ENCODE peak calls at places on chromosomes 4 and X, in eight cellular contexts. K is stomach, P is spleen, O is endothelial cell of umbilical vein, Y is sigmoid colon, C is esophagus muscularis mucosa, M is HCT116, I is GM12892. N is an unnamed sample.

GRCh38 chr4:142404191-142404611 is 441.9 kb downstream of the INPP4B start:
- DNase-seq in C (no peak), Y (no peak), M (peak), I (no peak), O (peak), K (no peak), P (no peak), N (no peak)

GRCh38 chrX:11214346-11215190 is 78.6 kb upstream of the AMELX start:
- DNase-seq in O (no peak), K (no peak), I (no peak), P (peak), Y (no peak), C (no peak), M (no peak), N (no peak)

GRCh38 chr4:183722738-183723560 is 63.9 kb downstream of the TRAPPC11 start:
- DNase-seq in O (peak), I (peak), Y (peak), M (no peak), C (peak), P (peak), K (peak), N (peak)

GRCh38 chr4:184382189-184382846 is 92.0 kb downstream of the IRF2 start:
- DNase-seq in P (no peak), Y (no peak), M (no peak), K (no peak), I (no peak), O (peak), C (no peak), N (no peak)

GRCh38 chr4:135050086-135050717 is 848.6 kb upstream of the PABPC4L start:
- DNase-seq in K (no peak), M (no peak), C (no peak), O (no peak), P (no peak), I (no peak), Y (no peak), N (no peak)

GRCh38 chrX:149259241-149259640 is 245.9 kb downstream of the IDS start:
- DNase-seq in Y (no peak), O (no peak), P (no peak), C (no peak), I (no peak), K (no peak), M (no peak), N (no peak)

GRCh38 chr4:5469151-5469775 is 239.1 kb downstream of the EVC2 start:
- DNase-seq in Y (no peak), I (no peak), K (no peak), C (no peak), O (no peak), P (peak), M (no peak), N (no peak)

GRCh38 chrX:107970073-107970472 is 12.1 kb downstream of the TEX13B start:
- DNase-seq in Y (no peak), P (no peak), K (no peak), C (no peak), M (no peak), O (no peak), I (no peak), N (no peak)

GRCh38 chr4:157075811-157076577 is at the start of gene GLRB:
- DNase-seq in C (no peak), O (peak), Y (peak), K (no peak), M (no peak), I (no peak), P (peak), N (no peak)

GRCh38 chr4:56953680-56954520 is 23.5 kb downstream of the NOA1 start:
- DNase-seq in O (no peak), P (no peak), I (no peak), M (no peak), C (no peak), Y (no peak), K (no peak), N (no peak)

GRCh38 chrX:121254336-121254735 is 206.9 kb downstream of the GLUD2 start:
- DNase-seq in P (no peak), I (no peak), C (no peak), M (no peak), O (no peak), K (no peak), Y (no peak), N (no peak)

GRCh38 chr4:165580379-165580905 is 201.6 kb downstream of the CPE start:
- DNase-seq in I (no peak), C (no peak), Y (no peak), O (peak), K (no peak), P (no peak), M (peak), N (no peak)

GRCh38 chr4:102693266-102693850 is 67.4 kb downstream of the MANBA start:
- DNase-seq in O (no peak), M (no peak), Y (no peak), P (no peak), K (no peak), I (no peak), C (no peak), N (no peak)

GRCh38 chrX:134256684-134257083 is 19.7 kb downstream of the CCDC160 start:
- DNase-seq in I (no peak), O (no peak), K (no peak), Y (no peak), M (no peak), C (no peak), P (no peak), N (no peak)

GRCh38 chr4:19540859-19541258 is 710.8 kb upstream of the SLIT2 start:
- DNase-seq in P (no peak), K (no peak), Y (no peak), I (no peak), O (no peak), M (no peak), C (no peak), N (no peak)

GRCh38 chr4:168562021-168562691 is 65.3 kb downstream of the PALLD start:
- DNase-seq in Y (no peak), C (no peak), P (no peak), K (no peak), M (no peak), I (no peak), O (peak), N (no peak)

GRCh38 chr4:6727081-6727942 is 11.3 kb downstream of the BLOC1S4 start:
- DNase-seq in M (no peak), C (peak), K (no peak), O (no peak), I (no peak), P (peak), Y (no peak), N (no peak)

GRCh38 chr4:62717144-62717543 is 1517.0 kb downstream of the ADGRL3 start:
- DNase-seq in C (no peak), P (no peak), I (no peak), M (no peak), K (no peak), O (no peak), Y (no peak), N (no peak)

GRCh38 chrX:20378291-20378920 is 111.7 kb upstream of the RPS6KA3 start:
- DNase-seq in I (no peak), O (no peak), M (no peak), K (no peak), P (no peak), C (no peak), Y (no peak), N (no peak)

GRCh38 chr4:38983756-38984647 is 48.2 kb downstream of the TMEM156 start:
- DNase-seq in C (no peak), P (no peak), K (no peak), Y (no peak), I (no peak), M (no peak), O (no peak), N (no peak)

GRCh38 chrX:123013141-123013540 is 170.9 kb upstream of the GRIA3 start:
- DNase-seq in C (no peak), O (no peak), P (no peak), K (no peak), Y (no peak), M (no peak), I (no peak), N (no peak)

GRCh38 chr4:145438298-145438697 is 43.4 kb upstream of the SMAD1 start:
- DNase-seq in K (no peak), Y (no peak), M (no peak), P (no peak), I (no peak), C (no peak), O (no peak), N (no peak)

GRCh38 chr4:157128395-157128794 is 52.4 kb downstream of the GLRB start:
- DNase-seq in Y (no peak), P (no peak), I (no peak), K (no peak), O (peak), M (peak), C (no peak), N (no peak)

GRCh38 chr4:107825072-107825789 is 499 bp downstream of the SGMS2 start:
- DNase-seq in K (peak), I (peak), M (no peak), C (peak), Y (peak), P (no peak), O (peak), N (no peak)

DNA sequence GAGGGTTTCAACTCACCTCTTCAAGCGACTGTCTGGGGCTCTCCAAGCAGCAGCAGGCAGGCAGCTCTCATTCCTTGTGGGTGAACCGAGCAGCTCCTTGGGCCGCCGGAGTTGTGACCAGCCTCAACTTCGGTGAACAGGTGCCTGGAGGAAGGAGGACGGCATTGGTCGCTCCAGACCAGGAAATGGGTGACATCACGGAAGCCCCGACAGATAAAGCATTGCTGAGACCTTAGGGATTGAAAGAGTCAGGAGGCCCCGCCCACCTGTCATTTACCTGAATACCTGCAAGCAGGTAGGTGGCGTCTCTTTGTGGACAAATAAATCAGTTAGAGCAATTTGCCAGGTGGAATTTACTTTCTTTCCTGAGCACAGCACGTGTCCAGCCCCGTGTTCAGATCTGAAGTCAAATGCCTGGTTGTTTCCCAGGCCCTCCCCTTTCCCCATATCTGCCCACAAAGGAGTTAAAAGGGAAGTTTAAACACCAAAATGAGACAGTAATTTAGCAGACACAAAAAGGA is at the start of gene LNX1:
- DNase-seq in P (no peak), M (peak), I (no peak), K (peak), O (no peak), Y (no peak), C (peak), N (no peak)
- TF ChIP-seq POLR2AphosphoS5 in P (no peak), M (peak), I (no peak), K (peak), O (no peak), Y (no peak), C (no peak), N (no peak)

GRCh38 chr4:48779095-48779997 is 733 bp downstream of the FRYL start:
- DNase-seq in P (peak), O (peak), M (no peak), C (no peak), K (peak), Y (peak), I (peak), N (peak)

GRCh38 chr4:48780867-48781219 is 764 bp upstream of the FRYL start:
- DNase-seq in P (no peak), C (no peak), K (peak), Y (peak), M (no peak), I (no peak), O (peak), N (no peak)

GRCh38 chr4:48778431-48779094 is 1.5 kb downstream of the FRYL start:
- DNase-seq in C (no peak), M (no peak), K (no peak), O (peak), Y (no peak), I (no peak), P (no peak), N (no peak)

GRCh38 chr4:48781968-48782367 is 1.9 kb upstream of the FRYL start:
- DNase-seq in I (no peak), K (no peak), M (no peak), C (no peak), P (no peak), Y (no peak), O (no peak), N (no peak)

GRCh38 chr4:48779998-48780866 is at the start of gene FRYL:
- DNase-seq in Y (peak), M (peak), I (peak), K (peak), O (peak), C (peak), P (peak), N (peak)
- TF ChIP-seq POLR2A in Y (peak), M (peak), I (peak), K (no peak), O (peak), C (peak), P (peak), N (peak)

GRCh38 chr4:1248262-1249147 is at the start of gene CTBP1:
- DNase-seq in M (peak), C (no peak), I (peak), Y (peak), P (peak), K (peak), O (peak), N (peak)
- TF ChIP-seq POLR2AphosphoS5 in M (peak), C (no peak), I (peak), Y (peak), P (peak), K (peak), O (peak), N (peak)

GRCh38 chr4:88698539-88698938 is 910 bp upstream of the NAP1L5 start:
- DNase-seq in O (no peak), Y (no peak), I (no peak), P (no peak), M (no peak), K (no peak), C (no peak), N (no peak)

GRCh38 chr4:88693792-88694191 is 3.8 kb downstream of the NAP1L5 start:
- DNase-seq in Y (no peak), M (no peak), O (peak), P (no peak), C (no peak), I (no peak), K (peak), N (no peak)

GRCh38 chr4:88696620-88697019 is 1.0 kb downstream of the NAP1L5 start:
- DNase-seq in K (no peak), P (no peak), I (no peak), C (no peak), Y (no peak), O (no peak), M (no peak), N (no peak)

GRCh38 chr4:88697113-88697512 is 516 bp downstream of the NAP1L5 start:
- DNase-seq in P (no peak), Y (peak), I (no peak), O (peak), K (no peak), C (no peak), M (no peak), N (no peak)

DNA sequence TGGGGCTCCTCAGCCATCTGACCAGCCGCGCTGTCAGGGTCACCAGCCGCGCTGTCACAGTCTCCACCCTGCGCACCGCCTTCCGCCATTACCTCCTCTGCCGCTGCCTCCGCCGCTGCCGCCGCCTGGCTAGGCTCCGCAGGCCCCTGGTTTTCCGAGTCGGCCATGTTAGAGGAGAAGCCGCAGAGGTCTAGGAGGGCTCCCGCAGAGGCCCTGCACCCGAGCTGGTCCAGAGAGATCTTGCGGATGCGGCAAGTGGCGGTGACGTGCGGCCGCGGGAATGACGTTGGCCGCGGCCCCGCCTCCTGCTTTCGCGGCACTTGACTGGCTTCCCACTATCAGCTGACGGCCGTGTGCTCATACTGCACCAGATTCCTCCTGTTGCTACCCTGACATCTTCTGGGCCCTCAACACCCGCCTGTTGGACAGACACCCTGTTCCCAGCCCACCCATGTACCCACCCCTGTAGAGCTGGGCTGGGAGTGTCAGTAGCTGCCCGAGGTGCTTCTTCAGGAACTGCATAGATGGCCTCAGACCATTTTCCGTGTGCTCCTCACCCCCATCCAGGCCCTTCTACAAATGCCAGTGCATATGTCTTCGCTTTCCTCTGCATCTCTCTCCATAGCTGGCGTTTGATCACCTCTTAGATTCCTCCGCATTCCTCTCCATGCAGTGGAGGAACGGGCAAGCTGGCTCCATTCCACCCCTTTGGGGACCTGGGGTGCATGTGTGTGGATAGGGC is at the start of gene NAP1L5:
- DNase-seq in I (peak), P (peak), C (no peak), O (peak), M (peak), Y (peak), K (peak), N (peak)
- TF ChIP-seq POLR2A in I (no peak), P (no peak), C (no peak), O (no peak), M (no peak), Y (peak), K (no peak), N (no peak)

DNA sequence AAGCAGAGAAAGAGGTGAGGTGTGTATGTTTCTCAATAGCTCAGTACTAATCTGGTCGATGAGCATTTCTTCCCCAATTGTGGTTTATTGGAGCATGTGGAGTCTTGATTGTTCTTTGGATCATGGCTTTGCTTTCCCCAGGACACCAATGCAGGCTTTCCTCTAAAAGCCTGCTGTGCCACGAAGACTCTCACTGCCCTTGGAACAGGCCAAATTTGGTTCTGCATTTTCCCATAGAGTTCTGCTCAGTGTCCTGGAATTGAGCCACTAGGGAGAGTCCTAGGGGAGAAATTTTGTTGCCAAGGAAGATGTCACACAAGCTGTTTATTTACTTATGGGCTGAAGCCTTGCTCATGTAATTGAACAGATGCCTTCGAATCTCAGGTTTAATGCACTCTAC is 273.1 kb downstream of the DKK2 start:
- DNase-seq in M (no peak), I (no peak), C (no peak), Y (peak), P (no peak), O (no peak), K (no peak), N (no peak)
- TF ChIP-seq POLR2AphosphoS5 in M (no peak), I (no peak), C (no peak), Y (peak), P (no peak), O (no peak), K (no peak), N (no peak)

GRCh38 chr4:173521474-173522159 is 8.4 kb downstream of the HAND2 start:
- DNase-seq in K (no peak), M (no peak), P (no peak), Y (peak), C (no peak), I (no peak), O (no peak), N (no peak)

GRCh38 chr4:173522874-173523395 is 7.1 kb downstream of the HAND2 start:
- DNase-seq in I (no peak), O (no peak), P (no peak), Y (no peak), C (no peak), M (no peak), K (no peak), N (no peak)

GRCh38 chr4:173520921-173521473 is 9.0 kb downstream of the HAND2 start:
- DNase-seq in O (no peak), C (peak), K (no peak), M (no peak), I (no peak), Y (peak), P (no peak), N (no peak)

GRCh38 chr4:173524218-173525117 is 5.6 kb downstream of the HAND2 start:
- DNase-seq in O (no peak), Y (peak), I (no peak), M (no peak), C (peak), K (no peak), P (no peak), N (no peak)

GRCh38 chr4:173522160-173522873 is 7.7 kb downstream of the HAND2 start:
- DNase-seq in Y (peak), M (no peak), P (peak), C (peak), O (peak), K (peak), I (no peak), N (no peak)
- TF ChIP-seq POLR2A in Y (peak), M (no peak), P (no peak), C (peak), O (no peak), K (no peak), I (no peak), N (no peak)

DNA sequence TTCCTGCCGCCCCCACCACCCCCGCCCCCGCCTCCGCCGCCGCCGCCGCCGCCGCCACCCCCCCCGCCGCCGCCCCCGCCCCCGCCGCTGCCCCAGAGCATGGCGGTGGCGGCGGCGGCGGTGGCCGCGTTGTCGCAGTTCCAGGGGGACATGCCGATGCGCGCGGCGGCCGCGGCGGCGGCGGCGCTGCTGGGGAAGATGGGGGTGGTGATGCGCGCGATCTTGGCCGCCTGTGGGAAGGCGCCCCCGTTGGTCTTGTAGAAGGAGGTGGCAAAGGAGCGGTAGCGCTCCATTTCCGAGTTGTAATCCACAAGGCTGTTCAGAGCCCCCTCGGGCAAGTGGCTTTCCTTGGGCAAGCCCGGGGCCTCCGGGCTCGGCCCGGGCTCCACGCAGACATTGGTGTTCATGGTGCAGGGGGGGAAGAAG is 3.3 kb downstream of the CXXC4 start:
- DNase-seq in I (no peak), O (no peak), P (peak), K (peak), Y (peak), M (no peak), C (no peak), N (no peak)
- TF ChIP-seq POLR2AphosphoS5 in I (no peak), O (no peak), P (peak), K (no peak), Y (no peak), M (no peak), C (no peak), N (peak)

N was measured in GM12891.